ENCODE peak calls at places on chromosomes 11 and 22, in nine cellular contexts. K is tibial nerve, S is AG09319, N is mucosa of descending colon, U is GM10248, F is PC-3, X is brain microvascular endothelial cell, T is astrocyte of the spinal cord, B is endothelial cell. H is an unnamed sample.

GRCh38 chr11:57321996-57322880 is 2.5 kb downstream of the TNKS1BP1 start:
- DNase-seq in N (peak; percentile 86), U (no peak), K (peak; percentile 91), F (peak; percentile 93), X (peak; percentile 96), B (peak; percentile 61), T (peak; percentile 97), S (peak; percentile 97), H (peak; percentile 97)

GRCh38 chr11:112554586-112554985 is 293.9 kb upstream of the PLET1 start:
- DNase-seq in N (no peak), U (no peak), F (peak; percentile 30), X (no peak), T (no peak), S (no peak), K (no peak), B (no peak), H (no peak)

GRCh38 chr11:5992604-5993251 is 5.9 kb upstream of the OR52L1 start:
- DNase-seq in T (no peak), S (no peak), B (no peak), X (peak; percentile 8), N (no peak), U (peak; percentile 29), K (no peak), F (peak; percentile 33), H (peak; percentile 18)

GRCh38 chr11:115652501-115652900 is 148.3 kb upstream of the CADM1 start:
- DNase-seq in T (no peak), K (no peak), N (no peak), B (no peak), F (no peak), U (no peak), X (no peak), S (no peak), H (no peak)

GRCh38 chr22:19663286-19663815 is 51.0 kb upstream of the SEPTIN5 start:
- DNase-seq in N (peak; percentile 52), X (peak; percentile 76), B (no peak), U (peak; percentile 2), T (peak; percentile 83), S (peak; percentile 54), K (peak; percentile 13), F (peak; percentile 30), H (peak; percentile 90)

GRCh38 chr11:123430736-123431356 is 777 bp downstream of the GRAMD1B start:
- DNase-seq in N (peak; percentile 83), F (peak; percentile 72), B (peak; percentile 68), X (peak; percentile 24), T (peak; percentile 60), U (peak; percentile 75), K (peak; percentile 41), S (no peak), H (peak; percentile 27)

GRCh38 chr11:67366546-67366945 is 6.9 kb downstream of the CLCF1 start:
- DNase-seq in U (no peak), T (no peak), X (no peak), K (no peak), B (no peak), N (no peak), S (no peak), F (no peak), H (no peak)

GRCh38 chr11:75342966-75343870 is 8.2 kb downstream of the ARRB1 start:
- DNase-seq in F (peak; percentile 18), N (peak; percentile 55), X (no peak), K (no peak), S (no peak), T (no peak), U (no peak), B (no peak), H (no peak)

GRCh38 chr22:40203568-40203967 is 25.8 kb downstream of the TNRC6B start:
- DNase-seq in B (no peak), U (peak; percentile 49), T (no peak), F (no peak), X (no peak), S (no peak), K (no peak), N (no peak), H (peak; percentile 28)

GRCh38 chr22:49737101-49737551 is 90.5 kb downstream of the BRD1 start:
- DNase-seq in K (no peak), X (no peak), F (no peak), T (no peak), U (no peak), B (no peak), N (no peak), S (no peak), H (no peak)

GRCh38 chr22:43308451-43309235 is 34.5 kb downstream of the SCUBE1 start:
- DNase-seq in F (no peak), K (no peak), X (no peak), B (no peak), N (no peak), U (no peak), T (no peak), S (no peak), H (no peak)

GRCh38 chr11:34602245-34602644 is 18.6 kb upstream of the EHF start:
- DNase-seq in U (no peak), K (no peak), T (no peak), B (no peak), N (peak; percentile 67), X (no peak), S (no peak), F (no peak), H (no peak)

GRCh38 chr11:32173435-32173834 is 82.6 kb downstream of the RCN1 start:
- DNase-seq in K (peak; percentile 23), F (peak; percentile 72), T (peak; percentile 66), U (peak; percentile 48), N (peak; percentile 66), S (peak; percentile 36), X (peak; percentile 49), B (peak; percentile 78), H (peak; percentile 80)

GRCh38 chr22:32052259-32052658 is 9.2 kb downstream of the SLC5A1 start:
- DNase-seq in K (no peak), T (no peak), B (no peak), N (no peak), X (no peak), U (no peak), S (no peak), F (no peak), H (no peak)

GRCh38 chr11:77411238-77411637 is 62.7 kb downstream of the PAK1 start:
- DNase-seq in U (peak; percentile 28), B (peak; percentile 11), N (peak; percentile 59), K (peak; percentile 16), T (peak; percentile 19), F (no peak), X (peak; percentile 11), S (no peak), H (peak; percentile 29)

GRCh38 chr22:27597703-27598444 is 203.7 kb downstream of the MN1 start:
- DNase-seq in F (peak; percentile 27), U (no peak), K (no peak), T (no peak), B (no peak), N (no peak), S (no peak), X (no peak), H (peak; percentile 21)

GRCh38 chr11:127003260-127003981 is 2.9 kb upstream of the KIRREL3 start:
- DNase-seq in K (no peak), F (no peak), N (peak; percentile 44), B (peak; percentile 69), X (no peak), U (peak; percentile 29), T (peak; percentile 62), S (no peak), H (no peak)

GRCh38 chr11:34840736-34841386 is 75.3 kb downstream of the APIP start:
- DNase-seq in K (no peak), X (no peak), N (no peak), B (no peak), F (peak; percentile 27), U (peak; percentile 52), S (no peak), T (no peak), H (peak; percentile 53)

GRCh38 chr22:24588370-24588755 is 4.5 kb downstream of the LRRC75B start:
- DNase-seq in K (no peak), N (no peak), U (no peak), T (peak; percentile 39), F (peak; percentile 22), X (no peak), B (no peak), S (no peak), H (no peak)

GRCh38 chr11:107661656-107662055 is 50.2 kb downstream of the SLN start:
- DNase-seq in X (no peak), B (no peak), U (no peak), N (no peak), T (no peak), S (no peak), K (no peak), F (no peak), H (no peak)
- TF ChIP-seq CTCF in X (no peak), B (no peak), U (no peak), N (no peak), T (no peak), S (no peak), K (no peak), F (no peak), H (no peak)

GRCh38 chr11:134413334-134414035 is 1.4 kb upstream of the B3GAT1 start:
- DNase-seq in X (no peak), T (no peak), S (no peak), N (no peak), B (no peak), F (no peak), U (no peak), K (no peak), H (no peak)

GRCh38 chr11:134418119-134418840 is 6.2 kb upstream of the B3GAT1 start:
- DNase-seq in S (no peak), X (peak; percentile 39), U (no peak), T (no peak), K (no peak), F (peak; percentile 42), N (no peak), B (peak; percentile 51), H (peak; percentile 23)

GRCh38 chr11:134414772-134415765 is 3.0 kb upstream of the B3GAT1 start:
- DNase-seq in K (no peak), B (no peak), S (no peak), F (no peak), U (no peak), X (no peak), N (no peak), T (no peak), H (no peak)

GRCh38 chr11:134414036-134414731 is 2.1 kb upstream of the B3GAT1 start:
- DNase-seq in N (no peak), T (no peak), X (no peak), F (no peak), B (no peak), U (no peak), S (no peak), K (no peak), H (no peak)

GRCh38 chr11:134416726-134417125 is 4.7 kb upstream of the B3GAT1 start:
- DNase-seq in N (no peak), S (no peak), T (no peak), K (no peak), F (no peak), B (no peak), U (no peak), X (no peak), H (no peak)
- TF ChIP-seq CTCF in N (no peak), S (no peak), T (no peak), K (no peak), F (no peak), B (no peak), U (no peak), X (no peak), H (no peak)

GRCh38 chr11:88306785-88307184 is 30.8 kb downstream of the CTSC start:
- DNase-seq in T (no peak), F (no peak), K (no peak), S (no peak), X (no peak), U (no peak), N (no peak), B (no peak), H (no peak)
- TF ChIP-seq CTCF in T (no peak), F (no peak), K (no peak), S (no peak), X (no peak), U (no peak), N (no peak), B (no peak), H (no peak)

GRCh38 chr11:46391578-46392420 is at the start of gene CHRM4:
- DNase-seq in U (peak; percentile 75), X (no peak), N (peak; percentile 55), F (no peak), S (no peak), K (no peak), B (peak; percentile 64), T (no peak), H (peak; percentile 36)
- TF ChIP-seq CTCF in U (peak; percentile 43), X (peak; percentile 49), N (no peak), F (peak; percentile 36), S (peak; percentile 25), K (no peak), B (peak; percentile 63), T (peak; percentile 46), H (peak; percentile 36)